ENCODE peak calls at places on chromosomes 5 and 9, in six cellular contexts. One of them, this sample, is unnamed. For H3K4me1, the result is how much of the 10 kb centered on the place peaks cover.

GRCh38 chr5:86979801-86980510 is 287.7 kb upstream of the RASA1 start:
- DNase-seq in heart right ventricle: no peak
- DNase-seq in Peyer's patch: no peak
- DNase-seq in right cardiac atrium: no peak
- DNase-seq in naive thymus-derived CD4-positive, alpha-beta T cell: no peak
- DNase-seq in stomach: no peak
- DNase-seq in this sample: no peak

GRCh38 chr5:15496886-15497285 is 3.1 kb upstream of the FBXL7 start:
- DNase-seq in heart right ventricle: no peak
- DNase-seq in Peyer's patch: no peak
- DNase-seq in right cardiac atrium: no peak
- DNase-seq in naive thymus-derived CD4-positive, alpha-beta T cell: no peak
- DNase-seq in stomach: no peak
- DNase-seq in this sample: no peak

GRCh38 chr5:60674670-60675069 is 25.3 kb downstream of the DEPDC1B start:
- DNase-seq in heart right ventricle: no peak
- DNase-seq in Peyer's patch: no peak
- DNase-seq in right cardiac atrium: no peak
- DNase-seq in naive thymus-derived CD4-positive, alpha-beta T cell: no peak
- DNase-seq in stomach: no peak
- DNase-seq in this sample: no peak

GRCh38 chr5:2670856-2671404 is 80.5 kb downstream of the IRX2 start:
- DNase-seq in heart right ventricle: no peak
- DNase-seq in Peyer's patch: no peak
- DNase-seq in right cardiac atrium: no peak
- DNase-seq in naive thymus-derived CD4-positive, alpha-beta T cell: no peak
- DNase-seq in stomach: no peak
- DNase-seq in this sample: no peak

GRCh38 chr9:83744206-83744605 is 36.4 kb upstream of the UBQLN1 start:
- DNase-seq in heart right ventricle: no peak
- DNase-seq in Peyer's patch: no peak
- DNase-seq in right cardiac atrium: no peak
- DNase-seq in naive thymus-derived CD4-positive, alpha-beta T cell: no peak
- DNase-seq in stomach: no peak
- DNase-seq in this sample: no peak

GRCh38 chr9:137176302-137177182 is 4.7 kb upstream of the TMEM210 start:
- DNase-seq in heart right ventricle: no peak
- DNase-seq in Peyer's patch: no peak
- DNase-seq in right cardiac atrium: no peak
- DNase-seq in naive thymus-derived CD4-positive, alpha-beta T cell: peak
- DNase-seq in stomach: peak
- DNase-seq in this sample: no peak

GRCh38 chr5:64594601-64595518 is 89.0 kb downstream of the RGS7BP start:
- DNase-seq in heart right ventricle: no peak
- DNase-seq in Peyer's patch: no peak
- DNase-seq in right cardiac atrium: no peak
- DNase-seq in naive thymus-derived CD4-positive, alpha-beta T cell: no peak
- DNase-seq in stomach: no peak
- DNase-seq in this sample: no peak

GRCh38 chr5:68368686-68369359 is 153.3 kb downstream of the PIK3R1 start:
- DNase-seq in heart right ventricle: no peak
- DNase-seq in Peyer's patch: no peak
- DNase-seq in right cardiac atrium: no peak
- DNase-seq in naive thymus-derived CD4-positive, alpha-beta T cell: peak
- DNase-seq in stomach: no peak
- DNase-seq in this sample: no peak

GRCh38 chr5:137838976-137839375 is 28.7 kb upstream of the MYOT start:
- DNase-seq in heart right ventricle: no peak
- DNase-seq in Peyer's patch: no peak
- DNase-seq in right cardiac atrium: no peak
- DNase-seq in naive thymus-derived CD4-positive, alpha-beta T cell: no peak
- DNase-seq in stomach: no peak
- DNase-seq in this sample: no peak

GRCh38 chr9:134229466-134230091 is 65.2 kb upstream of the RNU6ATAC start:
- DNase-seq in heart right ventricle: no peak
- DNase-seq in Peyer's patch: no peak
- DNase-seq in right cardiac atrium: peak
- DNase-seq in naive thymus-derived CD4-positive, alpha-beta T cell: no peak
- DNase-seq in stomach: no peak
- DNase-seq in this sample: no peak

GRCh38 chr5:177540438-177540837 is 13.9 kb downstream of the FAM193B start:
- DNase-seq in heart right ventricle: no peak
- DNase-seq in Peyer's patch: no peak
- DNase-seq in right cardiac atrium: no peak
- DNase-seq in naive thymus-derived CD4-positive, alpha-beta T cell: no peak
- DNase-seq in stomach: no peak
- DNase-seq in this sample: no peak

GRCh38 chr5:79743846-79744605 is 54.4 kb downstream of the CMYA5 start:
- DNase-seq in heart right ventricle: peak
- DNase-seq in Peyer's patch: no peak
- DNase-seq in right cardiac atrium: no peak
- DNase-seq in naive thymus-derived CD4-positive, alpha-beta T cell: no peak
- DNase-seq in stomach: no peak
- DNase-seq in this sample: no peak

GRCh38 chr5:55234171-55234700 is 828 bp upstream of the CCNO start:
- DNase-seq in heart right ventricle: no peak
- DNase-seq in Peyer's patch: no peak
- DNase-seq in right cardiac atrium: peak
- DNase-seq in naive thymus-derived CD4-positive, alpha-beta T cell: no peak
- DNase-seq in stomach: peak
- DNase-seq in this sample: no peak

GRCh38 chr5:175378444-175379028 is 65.4 kb downstream of the DRD1 start:
- DNase-seq in heart right ventricle: no peak
- DNase-seq in Peyer's patch: no peak
- DNase-seq in right cardiac atrium: no peak
- DNase-seq in naive thymus-derived CD4-positive, alpha-beta T cell: no peak
- DNase-seq in stomach: no peak
- DNase-seq in this sample: no peak

GRCh38 chr5:40260351-40260750 is 419.4 kb upstream of the PTGER4 start:
- DNase-seq in heart right ventricle: peak
- DNase-seq in Peyer's patch: no peak
- DNase-seq in right cardiac atrium: peak
- DNase-seq in naive thymus-derived CD4-positive, alpha-beta T cell: no peak
- DNase-seq in stomach: peak
- DNase-seq in this sample: peak

GRCh38 chr9:81682797-81683196 is 6.5 kb downstream of the TLE1 start:
- DNase-seq in heart right ventricle: no peak
- DNase-seq in Peyer's patch: no peak
- DNase-seq in right cardiac atrium: no peak
- DNase-seq in naive thymus-derived CD4-positive, alpha-beta T cell: peak
- DNase-seq in stomach: peak
- DNase-seq in this sample: no peak

GRCh38 chr5:45484781-45485180 is 211.4 kb downstream of the HCN1 start:
- DNase-seq in heart right ventricle: no peak
- DNase-seq in Peyer's patch: no peak
- DNase-seq in right cardiac atrium: no peak
- DNase-seq in naive thymus-derived CD4-positive, alpha-beta T cell: no peak
- DNase-seq in stomach: no peak
- DNase-seq in this sample: no peak

GRCh38 chr5:179319123-179319522 is 26.1 kb downstream of the ADAMTS2 start:
- DNase-seq in heart right ventricle: peak
- DNase-seq in Peyer's patch: no peak
- DNase-seq in right cardiac atrium: no peak
- DNase-seq in naive thymus-derived CD4-positive, alpha-beta T cell: no peak
- DNase-seq in stomach: no peak
- DNase-seq in this sample: peak

GRCh38 chr5:73450672-73451217 is 2.2 kb upstream of the FOXD1 start:
- DNase-seq in heart right ventricle: no peak
- DNase-seq in Peyer's patch: no peak
- DNase-seq in right cardiac atrium: no peak
- DNase-seq in naive thymus-derived CD4-positive, alpha-beta T cell: no peak
- DNase-seq in stomach: no peak
- DNase-seq in this sample: no peak

GRCh38 chr5:14444988-14445387 is 136.6 kb upstream of the OTULINL start:
- DNase-seq in heart right ventricle: no peak
- DNase-seq in Peyer's patch: no peak
- DNase-seq in right cardiac atrium: no peak
- DNase-seq in naive thymus-derived CD4-positive, alpha-beta T cell: no peak
- DNase-seq in stomach: no peak
- DNase-seq in this sample: no peak

GRCh38 chr9:127862075-127863011 is 7.9 kb upstream of the ENG start:
- DNase-seq in heart right ventricle: peak
- DNase-seq in Peyer's patch: peak
- DNase-seq in right cardiac atrium: peak
- DNase-seq in naive thymus-derived CD4-positive, alpha-beta T cell: peak
- DNase-seq in stomach: peak
- DNase-seq in this sample: peak

GRCh38 chr9:88660611-88661010 is 125.6 kb downstream of the NXNL2 start:
- DNase-seq in heart right ventricle: no peak
- DNase-seq in Peyer's patch: no peak
- DNase-seq in right cardiac atrium: no peak
- DNase-seq in naive thymus-derived CD4-positive, alpha-beta T cell: no peak
- DNase-seq in stomach: no peak
- DNase-seq in this sample: no peak

GRCh38 chr5:160262151-160262550 is 32.8 kb downstream of the FABP6 start:
- DNase-seq in heart right ventricle: no peak
- DNase-seq in Peyer's patch: no peak
- DNase-seq in right cardiac atrium: no peak
- DNase-seq in naive thymus-derived CD4-positive, alpha-beta T cell: no peak
- DNase-seq in stomach: no peak
- DNase-seq in this sample: no peak

GRCh38 chr5:160260006-160260775 is 30.9 kb downstream of the FABP6 start:
- DNase-seq in heart right ventricle: no peak
- DNase-seq in Peyer's patch: no peak
- DNase-seq in right cardiac atrium: no peak
- DNase-seq in naive thymus-derived CD4-positive, alpha-beta T cell: no peak
- DNase-seq in stomach: no peak
- DNase-seq in this sample: no peak

GRCh38 chr5:160263326-160263850 is 34.1 kb downstream of the FABP6 start:
- DNase-seq in heart right ventricle: no peak
- DNase-seq in Peyer's patch: no peak
- DNase-seq in right cardiac atrium: no peak
- DNase-seq in naive thymus-derived CD4-positive, alpha-beta T cell: no peak
- DNase-seq in stomach: no peak
- DNase-seq in this sample: no peak

GRCh38 chr5:160260881-160261815 is 31.8 kb downstream of the FABP6 start:
- DNase-seq in heart right ventricle: no peak
- DNase-seq in Peyer's patch: no peak
- DNase-seq in right cardiac atrium: peak
- DNase-seq in naive thymus-derived CD4-positive, alpha-beta T cell: no peak
- DNase-seq in stomach: peak
- DNase-seq in this sample: no peak

GRCh38 chr5:160262665-160263064 is 33.4 kb downstream of the FABP6 start:
- DNase-seq in heart right ventricle: peak
- DNase-seq in Peyer's patch: no peak
- DNase-seq in right cardiac atrium: no peak
- DNase-seq in naive thymus-derived CD4-positive, alpha-beta T cell: no peak
- DNase-seq in stomach: no peak
- DNase-seq in this sample: no peak
- H3K4me1 ChIP-seq in heart right ventricle: under half
- H3K4me1 ChIP-seq in Peyer's patch: under half
- H3K4me1 ChIP-seq in right cardiac atrium: under half
- H3K4me1 ChIP-seq in naive thymus-derived CD4-positive, alpha-beta T cell: under half
- H3K4me1 ChIP-seq in stomach: under half
- H3K4me1 ChIP-seq in this sample: under half

DNA sequence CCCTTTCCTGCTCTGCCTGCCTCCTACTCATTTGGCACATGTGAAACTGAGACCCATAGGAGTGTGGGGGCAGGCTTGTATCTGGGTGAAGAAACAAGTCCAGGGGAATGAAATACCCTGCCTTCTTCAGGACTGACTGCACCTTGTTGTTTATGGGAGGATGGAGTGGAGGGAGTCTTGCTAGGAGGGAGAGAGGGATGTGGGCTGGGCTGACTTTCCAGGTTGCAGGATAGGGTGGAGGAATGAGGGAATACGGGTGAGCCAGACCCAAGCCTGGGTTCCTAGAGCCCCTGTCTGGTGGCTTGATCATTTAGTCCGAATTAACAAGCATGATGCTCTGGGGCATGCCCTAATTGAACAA is 3.3 kb downstream of the CXXC5 start:
- DNase-seq in heart right ventricle: no peak
- DNase-seq in Peyer's patch: no peak
- DNase-seq in right cardiac atrium: no peak
- DNase-seq in naive thymus-derived CD4-positive, alpha-beta T cell: no peak
- DNase-seq in stomach: no peak
- DNase-seq in this sample: no peak
- H3K4me3 ChIP-seq in heart right ventricle: no peak
- H3K4me3 ChIP-seq in Peyer's patch: peak
- H3K4me3 ChIP-seq in right cardiac atrium: no peak
- H3K4me3 ChIP-seq in naive thymus-derived CD4-positive, alpha-beta T cell: no peak
- H3K4me3 ChIP-seq in stomach: peak
- H3K4me3 ChIP-seq in this sample: peak

DNA sequence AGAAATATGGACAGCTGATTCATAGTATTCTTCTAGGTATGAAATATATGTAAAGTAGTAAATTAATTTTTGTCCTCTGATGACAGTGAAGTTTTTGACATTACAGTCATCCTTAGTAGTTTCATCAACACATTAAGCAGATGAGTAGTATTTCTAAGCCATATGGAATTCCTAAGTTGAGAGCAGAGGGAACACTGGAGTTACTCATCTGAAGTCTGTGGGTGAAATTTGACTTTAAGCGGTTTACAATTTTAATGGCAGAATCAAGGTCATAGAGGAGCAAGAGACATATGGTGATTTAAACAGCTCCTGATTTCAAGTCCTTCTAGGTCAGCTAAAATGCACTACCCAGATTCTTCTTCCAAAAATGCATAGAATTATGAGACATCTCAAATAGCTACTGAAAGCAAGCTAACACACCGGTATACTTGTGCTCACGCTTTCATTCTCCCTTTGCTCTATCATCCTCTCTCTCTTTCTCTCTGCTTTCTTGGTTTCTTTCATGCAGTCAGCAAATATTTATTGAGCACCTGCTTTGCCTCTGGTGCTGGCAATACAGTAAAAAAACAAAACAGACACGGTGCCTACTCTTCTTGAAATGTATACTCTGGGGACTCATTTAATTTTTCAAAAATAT is 235.9 kb downstream of the FER start:
- DNase-seq in heart right ventricle: no peak
- DNase-seq in Peyer's patch: no peak
- DNase-seq in right cardiac atrium: no peak
- DNase-seq in naive thymus-derived CD4-positive, alpha-beta T cell: no peak
- DNase-seq in stomach: no peak
- DNase-seq in this sample: no peak
- H3K27ac ChIP-seq in heart right ventricle: no peak
- H3K27ac ChIP-seq in Peyer's patch: no peak
- H3K27ac ChIP-seq in right cardiac atrium: no peak
- H3K27ac ChIP-seq in naive thymus-derived CD4-positive, alpha-beta T cell: no peak
- H3K27ac ChIP-seq in stomach: no peak
- H3K27ac ChIP-seq in this sample: no peak

DNA sequence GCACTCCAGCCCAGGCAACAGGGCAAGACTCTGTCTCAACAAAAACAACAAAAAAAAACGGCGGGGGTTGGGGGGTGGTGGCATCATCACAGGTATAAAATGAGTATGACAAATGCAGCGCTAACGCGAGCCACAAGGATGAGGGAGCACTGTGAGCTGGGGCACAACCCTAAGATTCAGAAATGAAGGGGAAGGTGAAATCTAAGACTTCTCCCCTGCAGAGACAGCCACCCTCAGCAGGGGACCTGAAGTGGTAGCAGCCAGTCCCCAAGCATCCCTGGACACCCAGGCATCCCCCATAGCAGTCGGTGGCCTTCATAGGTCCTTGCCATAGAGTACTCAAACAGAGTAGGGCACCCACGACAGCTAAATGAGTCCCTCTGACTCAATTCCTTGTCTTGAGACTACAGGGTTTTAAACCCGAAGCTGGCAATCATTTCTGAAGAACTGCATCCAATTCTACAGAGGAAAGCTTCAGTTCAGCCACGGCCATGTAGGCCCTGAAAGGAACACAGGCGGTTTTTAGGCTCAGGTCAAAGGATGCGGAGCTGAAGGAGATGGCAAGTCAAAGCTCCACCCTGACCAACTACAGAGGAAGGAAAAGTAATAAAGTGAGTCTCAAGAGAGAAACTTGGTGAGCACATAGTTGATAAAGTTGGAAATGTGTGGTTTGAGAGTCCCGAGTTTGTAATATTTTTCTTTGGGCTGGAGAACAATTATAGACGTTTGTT is 50.3 kb downstream of the MYO10 start:
- DNase-seq in heart right ventricle: no peak
- DNase-seq in Peyer's patch: no peak
- DNase-seq in right cardiac atrium: no peak
- DNase-seq in naive thymus-derived CD4-positive, alpha-beta T cell: no peak
- DNase-seq in stomach: no peak
- DNase-seq in this sample: no peak
- H3K4me1 ChIP-seq in heart right ventricle: under half
- H3K4me1 ChIP-seq in Peyer's patch: under half
- H3K4me1 ChIP-seq in right cardiac atrium: under half
- H3K4me1 ChIP-seq in naive thymus-derived CD4-positive, alpha-beta T cell: under half
- H3K4me1 ChIP-seq in stomach: half or more
- H3K4me1 ChIP-seq in this sample: half or more